ENCODE peak calls at places on chromosomes 5 and 9, in four cellular contexts. L is A549, A is HepG2, V is K562. F is an unnamed sample.

GRCh38 chr5:150103678-150104549 is 17.6 kb upstream of the CSF1R start:
- DNase-seq in A (no peak), L (no peak), V (no peak), F (no peak)

GRCh38 chr5:110413856-110414255 is 312.6 kb downstream of the TMEM232 start:
- DNase-seq in A (no peak), V (no peak), L (no peak), F (no peak)

GRCh38 chr9:70802758-70803436 is 318.5 kb downstream of the TRPM3 start:
- DNase-seq in A (no peak), L (no peak), V (no peak), F (no peak)

GRCh38 chr9:38622083-38622674 is 1.8 kb upstream of the ANKRD18A start:
- DNase-seq in A (peak; percentile 12), V (no peak), L (peak; percentile 81), F (no peak)

GRCh38 chr9:123102380-123103113 is 69.1 kb downstream of the GPR21 start:
- DNase-seq in L (no peak), A (no peak), V (no peak), F (peak; percentile 40)

GRCh38 chr9:113274474-113275146 is 762 bp downstream of the CDC26 start:
- DNase-seq in V (peak; percentile 38), L (peak; percentile 66), A (peak; percentile 69), F (peak; percentile 64)

GRCh38 chr9:136808781-136809158 is 1.0 kb downstream of the RABL6 start:
- DNase-seq in A (no peak), L (no peak), V (no peak), F (peak; percentile 35)

GRCh38 chr5:180604271-180604670 is 13.0 kb upstream of the SCGB3A1 start:
- DNase-seq in L (no peak), A (no peak), V (no peak), F (no peak)

GRCh38 chr9:123251741-123252140 is 16.6 kb downstream of the STRBP start:
- DNase-seq in L (no peak), V (no peak), A (no peak), F (no peak)

GRCh38 chr5:172490739-172491461 is 36.6 kb upstream of the SH3PXD2B start:
- DNase-seq in V (no peak), A (no peak), L (no peak), F (no peak)

GRCh38 chr9:28158451-28158850 is 585.2 kb upstream of the C9orf72 start:
- DNase-seq in A (no peak), L (no peak), V (no peak), F (no peak)

GRCh38 chr9:129473523-129474244 is 147.2 kb downstream of the C9orf50 start:
- DNase-seq in L (no peak), V (peak; percentile 24), A (no peak), F (peak; percentile 58)

GRCh38 chr5:115520191-115520590 is 24.4 kb downstream of the FEM1C start:
- DNase-seq in L (no peak), A (no peak), V (no peak), F (no peak)

GRCh38 chr5:154519375-154519774 is 41.3 kb upstream of the HAND1 start:
- DNase-seq in V (no peak), L (peak; percentile 80), A (no peak), F (peak; percentile 31)

GRCh38 chr9:114005371-114006154 is 72.5 kb downstream of the AMBP start:
- DNase-seq in L (no peak), V (no peak), A (no peak), F (no peak)

GRCh38 chr9:20980713-20981481 is 50.5 kb downstream of the HACD4 start:
- DNase-seq in L (no peak), V (no peak), A (no peak), F (peak; percentile 93)

GRCh38 chr9:86838883-86839497 is 108.3 kb downstream of the GAS1 start:
- DNase-seq in A (no peak), V (no peak), L (no peak), F (no peak)

GRCh38 chr5:167755420-167755819 is 536.0 kb upstream of the WWC1 start:
- DNase-seq in A (no peak), L (no peak), V (no peak), F (no peak)

GRCh38 chr5:105501315-105501714 is 1938.7 kb upstream of the NUDT12 start:
- DNase-seq in V (no peak), A (no peak), L (no peak), F (no peak)

GRCh38 chr5:59759600-59760357 is 133.7 kb downstream of the PDE4D start:
- DNase-seq in A (no peak), L (peak; percentile 92), V (no peak), F (no peak)

GRCh38 chr9:122122903-122123632 is 30.0 kb upstream of the TTLL11 start:
- DNase-seq in A (peak; percentile 41), V (peak; percentile 87), L (peak; percentile 73), F (peak; percentile 66)

GRCh38 chr9:79129865-79130480 is 441.8 kb upstream of the TLE4 start:
- DNase-seq in A (peak; percentile 1), V (peak; percentile 11), L (peak; percentile 61), F (peak; percentile 67)

GRCh38 chr9:14831661-14832060 is 78.6 kb downstream of the FREM1 start:
- DNase-seq in A (no peak), V (no peak), L (no peak), F (no peak)

GRCh38 chr5:169415948-169416347 is 115.0 kb upstream of the SLIT3 start:
- DNase-seq in V (no peak), A (no peak), L (no peak), F (no peak)

GRCh38 chr9:79985276-79985675 is 413.5 kb downstream of the TLE4 start:
- DNase-seq in L (no peak), A (no peak), V (no peak), F (no peak)

GRCh38 chr9:76901801-76902200 is 4.1 kb downstream of the PRUNE2 start:
- DNase-seq in V (no peak), L (no peak), A (no peak), F (no peak)

GRCh38 chr5:169534311-169534880 is 49.2 kb upstream of the SPDL1 start:
- DNase-seq in A (no peak), L (no peak), V (no peak), F (no peak)

GRCh38 chr9:69357854-69358220 is 32.8 kb downstream of the ENTREP1 start:
- DNase-seq in L (no peak), A (no peak), V (no peak), F (no peak)

GRCh38 chr5:142221091-142221860 is 103.5 kb downstream of the SPRY4 start:
- DNase-seq in L (peak; percentile 55), A (peak; percentile 89), V (no peak), F (peak; percentile 20)

GRCh38 chr9:76827286-76828080 is 63.2 kb downstream of the PCA3 start:
- DNase-seq in V (no peak), L (no peak), A (no peak), F (no peak)

GRCh38 chr5:164688437-164688836 is 1183.0 kb downstream of the MAT2B start:
- DNase-seq in V (no peak), A (no peak), L (no peak), F (no peak)

GRCh38 chr9:64061013-64061627 is 1223.9 kb downstream of the FOXD4L5 start:
- DNase-seq in L (no peak), A (no peak), V (no peak), F (no peak)

GRCh38 chr9:123473226-123473625 is 117.2 kb downstream of the CRB2 start:
- DNase-seq in L (no peak), A (no peak), V (no peak), F (no peak)

GRCh38 chr9:125126019-125126746 is 17.1 kb downstream of the SCAI start:
- DNase-seq in V (no peak), L (peak; percentile 20), A (no peak), F (peak; percentile 100)

GRCh38 chr5:31638748-31639418 is at the start of gene PDZD2:
- DNase-seq in L (peak; percentile 65), A (peak; percentile 23), V (peak; percentile 74), F (peak; percentile 46)

GRCh38 chr9:92762781-92763708 is 1.6 kb downstream of the BICD2 start:
- DNase-seq in L (no peak), A (no peak), V (no peak), F (no peak)

GRCh38 chr5:83340511-83340918 is 131.0 kb upstream of the VCAN start:
- DNase-seq in A (no peak), V (no peak), L (no peak), F (no peak)

GRCh38 chr9:34570422-34571179 is 18.9 kb downstream of the CNTFR start:
- DNase-seq in L (no peak), V (no peak), A (no peak), F (no peak)

GRCh38 chr5:33257807-33258491 is 182.8 kb upstream of the TARS1 start:
- DNase-seq in A (no peak), L (peak; percentile 17), V (no peak), F (peak; percentile 89)
- TF ChIP-seq MAZ in A (no peak), L (no peak), V (no peak), F (no peak)

GRCh38 chr9:12889402-12890106 is 114.7 kb downstream of the LURAP1L start:
- DNase-seq in V (no peak), L (no peak), A (no peak), F (no peak)

GRCh38 chr9:12882430-12882829 is 107.6 kb downstream of the LURAP1L start:
- DNase-seq in V (no peak), L (no peak), A (no peak), F (peak; percentile 72)

GRCh38 chr9:12880406-12881016 is 105.7 kb downstream of the LURAP1L start:
- DNase-seq in A (no peak), V (no peak), L (no peak), F (peak; percentile 66)

DNA sequence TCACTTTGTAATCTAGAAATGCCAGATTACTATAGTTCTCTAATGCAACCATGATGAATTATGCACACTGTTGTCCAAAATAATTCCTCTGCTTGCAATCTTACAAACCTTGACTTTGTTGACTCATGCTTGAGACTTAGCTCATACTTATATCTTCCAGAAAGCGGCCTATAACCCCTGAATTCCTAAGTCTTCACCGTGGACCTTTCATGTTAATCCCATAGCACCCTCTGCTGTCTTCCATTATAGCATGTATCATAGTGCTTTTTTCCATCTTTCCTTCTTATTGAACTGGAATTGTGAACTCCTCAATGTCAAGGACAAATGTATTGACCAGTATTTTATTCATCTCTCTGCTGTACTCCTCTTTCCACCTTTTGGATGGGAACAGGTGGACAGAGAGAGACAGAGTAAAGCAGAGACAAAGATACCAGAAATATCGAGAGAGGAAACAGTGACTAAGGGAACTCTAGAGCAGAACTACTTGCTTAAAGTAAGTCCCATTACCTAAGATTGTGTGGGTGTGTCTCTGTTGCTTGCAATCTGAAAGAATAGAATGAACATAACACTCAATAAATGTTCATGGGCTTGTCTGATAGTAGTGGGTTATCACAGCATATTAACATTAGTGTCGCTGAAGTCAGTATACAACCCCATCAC is 110.0 kb downstream of the LURAP1L start:
- DNase-seq in V (no peak), L (peak; percentile 86), A (peak; percentile 36), F (peak; percentile 88)
- TF ChIP-seq MAZ in V (no peak), L (no peak), A (no peak), F (no peak)

GRCh38 chr5:64612349-64612961 is 77.8 kb upstream of the SHISAL2B start:
- DNase-seq in L (peak; percentile 53), A (peak; percentile 39), V (peak; percentile 15), F (peak; percentile 64)
- TF ChIP-seq MAZ in L (no peak), A (no peak), V (no peak), F (no peak)

GRCh38 chr5:122561209-122561608 is 213.7 kb upstream of the SNX2 start:
- DNase-seq in L (no peak), V (no peak), A (no peak), F (no peak)
- TF ChIP-seq MAZ in L (no peak), V (no peak), A (no peak), F (no peak)

DNA sequence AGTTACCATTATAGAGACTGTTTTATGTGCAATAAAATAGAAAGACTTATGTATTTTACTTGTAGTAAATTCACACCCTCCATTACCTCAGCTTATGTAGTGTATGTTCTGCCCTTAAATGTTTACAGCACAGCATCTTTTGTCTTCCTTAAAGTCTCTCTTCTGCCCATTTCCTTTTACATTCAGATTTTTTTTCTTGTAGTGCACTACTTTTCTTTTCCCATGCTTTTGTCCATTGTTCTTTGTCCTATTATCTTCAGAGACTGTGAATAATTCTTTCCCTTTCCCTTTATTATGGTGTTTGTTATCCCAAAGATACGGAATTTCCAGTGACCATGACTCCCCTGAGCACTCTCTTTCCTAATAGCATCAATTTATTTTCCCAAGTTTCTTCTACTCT is 66.1 kb upstream of the TYRP1 start:
- DNase-seq in L (no peak), A (no peak), V (no peak), F (no peak)
- TF ChIP-seq MAZ in L (no peak), A (no peak), V (no peak), F (no peak)

F was measured in IMR-90.